ENCODE peak calls at places on chromosomes 12 and 14, in five cellular contexts. F, K, A, J and Q are unnamed samples.

GRCh38 chr14:32608880-32609279 is 279.8 kb downstream of the AKAP6 start:
- DNase-seq in F (no peak), K (no peak), A (peak; percentile 20), J (no peak), Q (no peak)

GRCh38 chr12:51362307-51362706 is 15.8 kb upstream of the CELA1 start:
- DNase-seq in F (no peak), K (no peak), A (no peak), J (no peak), Q (no peak)

GRCh38 chr14:39467889-39468524 is 35.8 kb upstream of the FBXO33 start:
- DNase-seq in F (no peak), K (no peak), A (no peak), J (no peak), Q (no peak)

GRCh38 chr12:65592416-65592815 is 231.9 kb upstream of the HMGA2 start:
- DNase-seq in F (no peak), K (no peak), A (no peak), J (no peak), Q (no peak)

GRCh38 chr12:106956048-106956935 is 585 bp downstream of the TMEM263 start:
- DNase-seq in F (peak; percentile 81), K (peak; percentile 34), A (peak; percentile 46), J (peak; percentile 86), Q (peak; percentile 53)

GRCh38 chr12:15621140-15621539 is 168.0 kb downstream of the EPS8 start:
- DNase-seq in F (no peak), K (no peak), A (no peak), J (no peak), Q (no peak)

GRCh38 chr12:10873374-10873773 is 10.7 kb downstream of the PRH1 start:
- DNase-seq in F (no peak), K (no peak), A (no peak), J (no peak), Q (no peak)

GRCh38 chr14:104425763-104426691 is 153.5 kb upstream of the C14orf180 start:
- DNase-seq in F (no peak), K (no peak), A (no peak), J (no peak), Q (peak; percentile 43)

GRCh38 chr14:76924363-76925151 is 98.3 kb downstream of the LRRC74A start:
- DNase-seq in F (no peak), K (no peak), A (no peak), J (peak; percentile 98), Q (peak; percentile 95)

GRCh38 chr12:50217202-50217601 is 50.0 kb upstream of the CERS5 start:
- DNase-seq in F (no peak), K (no peak), A (no peak), J (no peak), Q (no peak)

GRCh38 chr14:48747683-48748082 is 838.5 kb downstream of the RPS29 start:
- DNase-seq in F (no peak), K (no peak), A (no peak), J (no peak), Q (no peak)

GRCh38 chr12:58629376-58629775 is 290.9 kb downstream of the LRIG3 start:
- DNase-seq in F (no peak), K (no peak), A (no peak), J (no peak), Q (no peak)

GRCh38 chr14:37587881-37588666 is 7.0 kb downstream of the FOXA1 start:
- DNase-seq in F (no peak), K (no peak), A (no peak), J (no peak), Q (no peak)

GRCh38 chr14:68627050-68627867 is 165.6 kb downstream of the ZFP36L1 start:
- DNase-seq in F (no peak), K (no peak), A (no peak), J (no peak), Q (no peak)

GRCh38 chr12:72300728-72301127 is 28.6 kb downstream of the TRHDE start:
- DNase-seq in F (no peak), K (no peak), A (no peak), J (no peak), Q (no peak)

GRCh38 chr14:64756712-64757111 is 52.5 kb downstream of the PLEKHG3 start:
- DNase-seq in F (peak; percentile 15), K (no peak), A (no peak), J (no peak), Q (no peak)

GRCh38 chr12:2722806-2723205 is 72.0 kb upstream of the FKBP4 start:
- DNase-seq in F (no peak), K (no peak), A (no peak), J (peak; percentile 47), Q (no peak)

GRCh38 chr12:92105110-92105509 is 40.5 kb downstream of the BTG1 start:
- DNase-seq in F (no peak), K (no peak), A (no peak), J (no peak), Q (no peak)

GRCh38 chr14:99318959-99319295 is 46.9 kb upstream of the BCL11B start:
- DNase-seq in F (no peak), K (no peak), A (no peak), J (no peak), Q (no peak)

GRCh38 chr12:6532927-6533652 is 1.2 kb upstream of the GAPDH start:
- DNase-seq in F (peak; percentile 81), K (peak; percentile 73), A (peak; percentile 45), J (peak; percentile 98), Q (peak; percentile 77)